ENCODE peak calls at places on chromosomes 2 and 18, in six cellular contexts. F is hepatocyte, T is endothelial cell of umbilical vein, D is GM23338, H is HCT116, K is K562. M is an unnamed sample.

GRCh38 chr18:74742573-74742972 is 144.9 kb downstream of the ZNF407 start:
- DNase-seq in F (no peak), T (no peak), D (no peak), H (no peak), K (no peak), M (no peak)

GRCh38 chr2:30232801-30233130 is 1.4 kb downstream of the LBH start:
- DNase-seq in F (no peak), T (no peak), D (no peak), H (no peak), K (no peak), M (no peak)

GRCh38 chr2:68971591-68972231 is 2.7 kb upstream of the GKN1 start:
- DNase-seq in F (no peak), T (no peak), D (no peak), H (no peak), K (no peak), M (no peak)

GRCh38 chr2:215002500-215002899 is 135.9 kb downstream of the ABCA12 start:
- DNase-seq in F (peak; percentile 81), T (peak; percentile 33), D (peak; percentile 70), H (peak; percentile 31), K (peak; percentile 19), M (no peak)

GRCh38 chr2:90645-91312 is 44.5 kb upstream of the FAM110C start:
- DNase-seq in F (no peak), T (no peak), D (no peak), H (no peak), K (no peak), M (no peak)

GRCh38 chr2:54671875-54672586 is 51.4 kb upstream of the EML6 start:
- DNase-seq in F (no peak), T (no peak), D (no peak), H (no peak), K (no peak), M (no peak)

GRCh38 chr18:35513181-35513932 is 15.6 kb upstream of the INO80C start:
- DNase-seq in F (peak; percentile 36), T (no peak), D (peak; percentile 34), H (peak; percentile 54), K (no peak), M (no peak)

GRCh38 chr18:49814147-49814499 is 790 bp upstream of the ACAA2 start:
- DNase-seq in F (peak; percentile 81), T (peak; percentile 76), D (peak; percentile 71), H (no peak), K (peak; percentile 22), M (no peak)

GRCh38 chr18:37566479-37567060 is 972 bp upstream of the CELF4 start:
- DNase-seq in F (no peak), T (no peak), D (peak; percentile 46), H (no peak), K (no peak), M (no peak)

GRCh38 chr2:230924470-230925341 is at the start of gene GPR55:
- DNase-seq in F (no peak), T (no peak), D (peak; percentile 83), H (no peak), K (peak; percentile 53), M (no peak)

GRCh38 chr2:151071382-151071781 is 190.3 kb downstream of the RBM43 start:
- DNase-seq in F (peak; percentile 49), T (peak; percentile 30), D (peak; percentile 51), H (peak; percentile 10), K (no peak), M (no peak)

GRCh38 chr18:45386256-45386655 is 229.0 kb upstream of the SLC14A2 start:
- DNase-seq in F (peak; percentile 78), T (peak; percentile 2), D (peak; percentile 89), H (no peak), K (peak; percentile 5), M (no peak)

GRCh38 chr2:157746234-157746950 is 117.7 kb upstream of the ACVR1C start:
- DNase-seq in F (no peak), T (no peak), D (peak; percentile 16), H (no peak), K (no peak), M (no peak)

GRCh38 chr2:45009928-45010705 is 865 bp upstream of the SIX2 start:
- DNase-seq in F (peak; percentile 68), T (peak; percentile 37), D (peak; percentile 84), H (no peak), K (no peak), M (no peak)
- TF ChIP-seq EZH2 in F (peak; percentile 84), T (peak; percentile 64), D (peak; percentile 74), H (no peak), K (no peak), M (no peak)

GRCh38 chr2:169479257-169480078 is at the start of gene BBS5:
- DNase-seq in F (peak; percentile 88), T (peak; percentile 87), D (peak; percentile 78), H (peak; percentile 36), K (peak; percentile 72), M (peak; percentile 16)
- TF ChIP-seq EZH2 in F (no peak), T (no peak), D (no peak), H (no peak), K (no peak), M (no peak)

GRCh38 chr2:229714736-229715541 is 584 bp upstream of the DNER start:
- DNase-seq in F (peak; percentile 86), T (peak; percentile 50), D (peak; percentile 92), H (no peak), K (peak; percentile 34), M (no peak)
- TF ChIP-seq EZH2 in F (no peak), T (no peak), D (no peak), H (no peak), K (no peak), M (no peak)

GRCh38 chr18:499351-500229 is 911 bp downstream of the COLEC12 start:
- DNase-seq in F (peak; percentile 76), T (peak; percentile 57), D (peak; percentile 47), H (no peak), K (no peak), M (peak; percentile 2)
- TF ChIP-seq EZH2 in F (peak; percentile 67), T (peak; percentile 24), D (peak; percentile 75), H (no peak), K (no peak), M (no peak)

DNA sequence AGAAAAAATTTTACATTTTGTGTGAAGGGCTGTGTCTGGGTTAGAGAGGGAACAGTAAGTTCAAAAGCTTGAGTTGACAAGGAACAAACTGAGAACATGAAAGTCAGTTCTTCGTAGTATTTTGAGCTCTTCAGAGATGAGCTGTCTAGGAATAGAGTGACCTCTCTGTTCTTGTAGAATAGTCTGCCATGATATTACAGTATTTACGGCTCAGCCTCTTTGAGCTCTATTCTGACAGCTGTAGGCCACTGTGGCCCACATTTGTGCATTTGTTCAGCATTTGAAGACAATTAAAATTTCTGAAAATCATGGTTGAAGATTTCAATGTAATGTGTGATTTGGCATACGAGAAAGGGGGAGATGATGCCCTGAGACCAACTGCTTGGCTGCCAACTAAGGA is 172.8 kb downstream of the MGAT5 start:
- DNase-seq in F (no peak), T (no peak), D (no peak), H (no peak), K (no peak), M (no peak)
- TF ChIP-seq EZH2 in F (no peak), T (no peak), D (no peak), H (no peak), K (no peak), M (no peak)

DNA sequence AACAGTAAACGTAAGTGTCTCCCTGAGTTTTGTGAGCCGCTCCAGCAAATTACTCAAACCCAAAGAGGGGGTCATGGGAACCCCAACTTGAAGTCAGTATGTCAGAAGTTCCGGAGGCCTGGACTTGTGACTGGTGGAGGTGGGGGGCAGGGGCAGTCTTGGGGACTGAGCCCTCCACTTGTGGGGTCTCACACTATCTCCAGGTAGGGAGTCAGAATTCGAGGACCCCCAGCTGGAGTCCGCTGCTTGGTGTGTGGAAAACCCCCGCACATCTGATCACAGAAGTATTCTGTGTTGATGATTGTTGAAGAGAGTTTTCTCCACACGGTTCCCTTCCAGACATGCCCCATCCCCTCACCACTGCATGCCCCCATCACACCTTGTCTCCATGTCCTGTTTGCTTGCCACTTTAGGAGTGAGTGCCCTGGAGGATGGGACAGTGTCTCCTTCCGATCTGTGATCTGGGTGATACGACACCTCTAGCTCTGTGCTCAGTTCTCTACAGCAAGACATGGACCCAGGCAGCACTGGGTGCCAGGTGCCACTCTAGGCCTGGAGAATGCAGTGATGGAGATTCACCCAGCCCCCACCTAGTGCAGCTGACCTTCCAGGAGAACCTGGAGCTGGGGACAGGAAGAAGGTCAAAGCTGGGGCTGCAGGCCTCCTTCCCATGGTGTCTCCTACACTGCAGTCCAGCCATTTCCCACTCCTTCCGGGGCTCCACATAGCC is 85.6 kb downstream of the TFCP2L1 start:
- DNase-seq in F (no peak), T (no peak), D (no peak), H (no peak), K (no peak), M (no peak)
- TF ChIP-seq EZH2 in F (no peak), T (no peak), D (no peak), H (no peak), K (no peak), M (no peak)

M was measured in SK-N-MC.